ENCODE peak calls at places on chromosome 11, in nine cellular contexts. One of them, this sample, is unnamed.

GRCh38 chr11:132111781-132112380 is 741.5 kb downstream of the NTM start:
- DNase-seq in endothelial cell of umbilical vein: peak
- DNase-seq in A549: no peak
- DNase-seq in prostate gland: no peak
- DNase-seq in body of pancreas: no peak
- DNase-seq in adrenal gland: no peak
- DNase-seq in transverse colon: no peak
- DNase-seq in IMR-90: peak
- DNase-seq in NB4: no peak
- DNase-seq in this sample: no peak

GRCh38 chr11:30431127-30431814 is 108.4 kb downstream of the ARL14EP start:
- DNase-seq in endothelial cell of umbilical vein: no peak
- DNase-seq in A549: no peak
- DNase-seq in prostate gland: no peak
- DNase-seq in body of pancreas: no peak
- DNase-seq in adrenal gland: no peak
- DNase-seq in transverse colon: no peak
- DNase-seq in IMR-90: no peak
- DNase-seq in NB4: no peak
- DNase-seq in this sample: no peak

GRCh38 chr11:11230802-11231562 is 122.1 kb downstream of the CSNK2A3 start:
- DNase-seq in endothelial cell of umbilical vein: no peak
- DNase-seq in A549: peak
- DNase-seq in prostate gland: no peak
- DNase-seq in body of pancreas: no peak
- DNase-seq in adrenal gland: no peak
- DNase-seq in transverse colon: no peak
- DNase-seq in IMR-90: no peak
- DNase-seq in NB4: peak
- DNase-seq in this sample: peak

GRCh38 chr11:120626791-120627190 is 115.2 kb downstream of the GRIK4 start:
- DNase-seq in endothelial cell of umbilical vein: no peak
- DNase-seq in A549: no peak
- DNase-seq in prostate gland: no peak
- DNase-seq in body of pancreas: no peak
- DNase-seq in adrenal gland: no peak
- DNase-seq in transverse colon: no peak
- DNase-seq in IMR-90: no peak
- DNase-seq in NB4: no peak
- DNase-seq in this sample: no peak

GRCh38 chr11:69791266-69791665 is 16.1 kb upstream of the FGF4 start:
- DNase-seq in endothelial cell of umbilical vein: no peak
- DNase-seq in A549: no peak
- DNase-seq in prostate gland: no peak
- DNase-seq in body of pancreas: no peak
- DNase-seq in adrenal gland: peak
- DNase-seq in transverse colon: no peak
- DNase-seq in IMR-90: peak
- DNase-seq in NB4: no peak
- DNase-seq in this sample: no peak

GRCh38 chr11:65562788-65563187 is 4.6 kb upstream of the LTBP3 start:
- DNase-seq in endothelial cell of umbilical vein: no peak
- DNase-seq in A549: no peak
- DNase-seq in prostate gland: no peak
- DNase-seq in body of pancreas: no peak
- DNase-seq in adrenal gland: no peak
- DNase-seq in transverse colon: no peak
- DNase-seq in IMR-90: no peak
- DNase-seq in NB4: no peak
- DNase-seq in this sample: no peak

GRCh38 chr11:128210148-128210940 is 377.0 kb downstream of the ETS1 start:
- DNase-seq in endothelial cell of umbilical vein: peak
- DNase-seq in A549: peak
- DNase-seq in prostate gland: peak
- DNase-seq in body of pancreas: no peak
- DNase-seq in adrenal gland: peak
- DNase-seq in transverse colon: peak
- DNase-seq in IMR-90: peak
- DNase-seq in NB4: no peak
- DNase-seq in this sample: no peak

GRCh38 chr11:32056445-32056844 is 34.4 kb upstream of the RCN1 start:
- DNase-seq in endothelial cell of umbilical vein: no peak
- DNase-seq in A549: no peak
- DNase-seq in prostate gland: no peak
- DNase-seq in body of pancreas: no peak
- DNase-seq in adrenal gland: no peak
- DNase-seq in transverse colon: no peak
- DNase-seq in IMR-90: no peak
- DNase-seq in NB4: peak
- DNase-seq in this sample: no peak

DNA sequence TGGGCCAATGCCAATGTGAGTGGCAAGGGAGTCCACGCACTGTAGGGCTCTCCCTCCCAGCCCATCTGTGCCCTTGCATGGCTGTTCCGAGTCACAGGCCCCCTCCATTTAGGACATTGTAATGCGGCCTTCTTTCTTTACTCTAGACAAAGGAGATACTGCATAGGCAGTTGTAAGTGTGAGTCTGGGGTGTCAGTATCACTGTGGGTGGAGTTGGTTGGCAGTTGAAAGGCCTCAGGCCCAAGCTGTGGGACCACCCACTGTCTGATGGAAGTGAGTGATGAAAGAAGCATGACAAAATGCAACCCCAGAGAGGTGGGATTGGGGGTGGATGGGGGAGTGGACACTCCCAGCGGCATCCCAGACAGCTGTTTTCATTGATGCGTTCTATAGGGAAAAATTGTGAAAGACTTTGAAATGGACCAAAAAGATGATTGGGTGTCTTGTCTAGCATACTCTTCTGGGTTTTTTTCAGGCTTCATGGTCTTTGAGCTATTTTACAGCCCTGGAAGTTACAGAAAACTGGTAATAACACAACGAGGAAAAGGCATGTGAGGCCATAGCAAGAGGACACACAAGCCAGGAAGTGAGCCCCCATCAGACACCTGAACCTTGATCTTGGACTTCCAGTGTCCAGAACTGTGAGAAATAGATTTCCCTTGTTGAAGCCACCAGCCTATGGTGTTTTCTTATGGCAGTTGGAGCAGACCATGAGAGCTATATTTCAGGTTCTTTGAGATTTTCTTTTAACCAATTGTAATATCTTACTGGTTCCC is 114.6 kb downstream of the NECTIN1 start:
- DNase-seq in endothelial cell of umbilical vein: no peak
- DNase-seq in A549: no peak
- DNase-seq in prostate gland: no peak
- DNase-seq in body of pancreas: no peak
- DNase-seq in adrenal gland: no peak
- DNase-seq in transverse colon: no peak
- DNase-seq in IMR-90: no peak
- DNase-seq in NB4: no peak
- DNase-seq in this sample: no peak
- TF ChIP-seq POLR2A in endothelial cell of umbilical vein: no peak
- TF ChIP-seq POLR2A in A549: no peak
- TF ChIP-seq POLR2A in prostate gland: no peak
- TF ChIP-seq POLR2A in body of pancreas: no peak
- TF ChIP-seq POLR2A in adrenal gland: no peak
- TF ChIP-seq POLR2A in transverse colon: no peak
- TF ChIP-seq POLR2A in IMR-90: no peak
- TF ChIP-seq POLR2A in NB4: no peak
- TF ChIP-seq POLR2A in this sample: no peak

DNA sequence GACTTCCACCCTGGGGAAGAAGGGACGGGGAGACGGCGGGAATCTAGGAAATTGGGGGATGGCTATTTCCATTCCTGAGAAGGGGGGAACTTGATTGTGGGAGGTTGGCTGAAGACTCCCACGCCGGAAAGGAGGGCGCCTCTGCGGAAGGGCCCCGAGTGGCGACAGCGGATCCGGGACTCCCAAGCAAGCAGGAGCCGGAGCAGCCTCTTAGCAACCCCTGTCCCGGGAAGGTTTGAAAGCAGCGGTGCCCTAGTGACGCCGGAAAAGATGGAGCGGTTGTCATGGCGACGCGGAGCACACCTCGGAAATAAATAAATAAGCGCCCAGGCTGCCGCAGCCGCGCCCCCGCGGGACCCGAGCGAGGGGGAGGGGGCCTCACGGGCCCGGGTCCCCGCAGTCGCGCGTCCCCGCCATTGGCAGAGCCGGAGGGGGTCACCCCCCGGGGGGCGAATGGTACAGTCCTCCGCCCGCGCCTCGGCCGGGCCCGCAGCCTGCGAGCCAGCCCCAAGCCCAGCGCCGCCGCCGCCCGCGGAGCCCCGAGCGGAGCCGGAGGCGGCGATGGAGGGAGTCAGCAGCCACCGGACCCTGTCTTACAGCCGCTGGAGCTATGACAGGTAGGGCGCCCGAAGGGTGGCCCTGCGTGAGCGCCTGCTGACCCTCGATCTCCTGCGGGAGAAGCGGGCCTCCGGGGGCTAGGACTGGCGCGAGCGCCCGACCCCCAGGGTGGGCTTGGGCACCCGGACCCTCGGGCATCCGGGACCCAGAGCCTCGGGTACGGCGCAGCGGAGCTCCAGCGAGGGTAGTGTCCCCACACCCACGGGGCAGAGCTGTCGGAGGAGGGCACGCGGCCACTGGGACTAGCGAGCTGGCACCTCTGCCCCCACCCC is 31.9 kb downstream of the EIF3F start:
- DNase-seq in endothelial cell of umbilical vein: peak
- DNase-seq in A549: peak
- DNase-seq in prostate gland: peak
- DNase-seq in body of pancreas: peak
- DNase-seq in adrenal gland: peak
- DNase-seq in transverse colon: peak
- DNase-seq in IMR-90: peak
- DNase-seq in NB4: no peak
- DNase-seq in this sample: no peak
- TF ChIP-seq POLR2A in endothelial cell of umbilical vein: no peak
- TF ChIP-seq POLR2A in A549: no peak
- TF ChIP-seq POLR2A in prostate gland: no peak
- TF ChIP-seq POLR2A in body of pancreas: no peak
- TF ChIP-seq POLR2A in adrenal gland: no peak
- TF ChIP-seq POLR2A in transverse colon: no peak
- TF ChIP-seq POLR2A in IMR-90: no peak
- TF ChIP-seq POLR2A in NB4: no peak
- TF ChIP-seq POLR2A in this sample: no peak

DNA sequence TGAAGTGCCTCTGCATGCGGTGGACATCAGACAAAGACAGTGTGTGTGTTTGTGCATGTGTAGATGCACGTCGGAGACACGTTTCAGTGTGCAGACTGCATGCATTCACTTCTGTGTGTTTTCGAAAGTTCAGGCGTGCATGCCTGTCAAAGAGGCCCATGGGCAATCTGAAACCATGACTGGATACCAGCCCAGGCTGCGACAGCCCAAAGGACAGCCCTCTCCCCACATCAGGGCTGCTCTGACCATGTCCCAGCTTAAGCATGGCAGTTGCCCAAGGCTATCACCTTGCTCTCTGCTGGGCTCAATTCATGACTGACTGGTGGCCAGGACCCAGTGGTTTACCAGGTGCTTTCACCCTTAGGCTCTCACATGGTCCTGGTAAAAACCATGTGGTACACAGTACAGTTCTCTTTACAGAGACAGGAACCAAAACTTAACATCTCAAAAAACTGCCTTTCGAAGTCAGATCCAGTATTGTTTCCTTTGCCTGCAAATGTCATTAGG is 423.7 kb upstream of the CADM1 start:
- DNase-seq in endothelial cell of umbilical vein: no peak
- DNase-seq in A549: no peak
- DNase-seq in prostate gland: no peak
- DNase-seq in body of pancreas: no peak
- DNase-seq in adrenal gland: no peak
- DNase-seq in transverse colon: no peak
- DNase-seq in IMR-90: no peak
- DNase-seq in NB4: no peak
- DNase-seq in this sample: no peak
- TF ChIP-seq POLR2A in endothelial cell of umbilical vein: no peak
- TF ChIP-seq POLR2A in A549: no peak
- TF ChIP-seq POLR2A in prostate gland: no peak
- TF ChIP-seq POLR2A in body of pancreas: no peak
- TF ChIP-seq POLR2A in adrenal gland: no peak
- TF ChIP-seq POLR2A in transverse colon: no peak
- TF ChIP-seq POLR2A in IMR-90: no peak
- TF ChIP-seq POLR2A in NB4: no peak
- TF ChIP-seq POLR2A in this sample: no peak

GRCh38 chr11:2138075-2138435 is 1.1 kb downstream of the IGF2 start:
- DNase-seq in endothelial cell of umbilical vein: no peak
- DNase-seq in A549: no peak
- DNase-seq in prostate gland: no peak
- DNase-seq in body of pancreas: no peak
- DNase-seq in adrenal gland: no peak
- DNase-seq in transverse colon: no peak
- DNase-seq in IMR-90: no peak
- DNase-seq in NB4: no peak
- DNase-seq in this sample: no peak

GRCh38 chr11:2136209-2136951 is 2.8 kb downstream of the IGF2 start:
- DNase-seq in endothelial cell of umbilical vein: no peak
- DNase-seq in A549: no peak
- DNase-seq in prostate gland: no peak
- DNase-seq in body of pancreas: no peak
- DNase-seq in adrenal gland: no peak
- DNase-seq in transverse colon: no peak
- DNase-seq in IMR-90: no peak
- DNase-seq in NB4: no peak
- DNase-seq in this sample: no peak

GRCh38 chr11:2138436-2139117 is 612 bp downstream of the IGF2 start:
- DNase-seq in endothelial cell of umbilical vein: no peak
- DNase-seq in A549: no peak
- DNase-seq in prostate gland: no peak
- DNase-seq in body of pancreas: no peak
- DNase-seq in adrenal gland: peak
- DNase-seq in transverse colon: no peak
- DNase-seq in IMR-90: no peak
- DNase-seq in NB4: no peak
- DNase-seq in this sample: no peak

GRCh38 chr11:2136952-2137201 is 2.3 kb downstream of the IGF2 start:
- DNase-seq in endothelial cell of umbilical vein: no peak
- DNase-seq in A549: no peak
- DNase-seq in prostate gland: no peak
- DNase-seq in body of pancreas: no peak
- DNase-seq in adrenal gland: no peak
- DNase-seq in transverse colon: no peak
- DNase-seq in IMR-90: no peak
- DNase-seq in NB4: no peak
- DNase-seq in this sample: no peak

DNA sequence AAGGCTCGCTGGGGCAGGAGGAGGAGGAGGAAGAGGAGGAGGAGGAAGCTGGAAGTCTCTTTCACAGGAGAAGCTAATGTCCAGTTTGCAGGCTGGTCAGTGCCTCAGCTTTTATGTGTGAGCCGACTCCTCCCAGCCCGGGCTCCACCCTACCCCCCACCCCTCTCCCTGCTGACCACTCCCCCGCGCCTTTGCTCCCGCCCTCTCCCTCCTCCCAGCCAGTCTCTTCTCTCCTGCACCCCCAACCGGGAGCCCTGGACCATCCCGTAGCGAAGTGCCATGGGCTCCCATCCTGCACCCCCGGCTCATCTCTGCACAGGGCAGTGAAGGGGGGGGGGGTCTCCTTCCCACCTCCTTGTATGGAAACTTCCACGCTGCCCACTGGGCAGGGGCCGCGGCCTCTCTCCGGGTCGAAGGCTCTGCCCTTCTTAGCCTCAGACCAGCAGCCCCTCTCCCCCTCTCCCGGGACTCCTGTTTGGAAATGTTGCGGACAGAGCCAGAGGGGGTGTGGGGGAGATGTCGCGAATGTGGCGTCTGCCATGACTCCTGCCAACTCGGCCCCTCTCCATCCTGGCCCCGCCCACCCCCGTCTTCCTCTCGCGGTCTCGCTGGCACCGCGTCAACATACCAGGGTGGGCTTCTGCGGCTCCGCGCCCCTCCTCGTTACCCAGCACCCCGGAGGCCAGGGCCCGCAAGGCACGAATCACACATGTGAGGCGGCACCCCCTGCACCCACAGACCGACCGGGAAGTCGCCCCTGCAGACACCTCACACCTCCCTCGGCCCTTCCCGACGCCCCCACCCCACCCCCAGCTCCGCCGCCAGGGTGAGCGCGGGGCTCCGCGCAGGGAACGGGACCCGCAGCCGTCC is 1.8 kb downstream of the IGF2 start:
- DNase-seq in endothelial cell of umbilical vein: peak
- DNase-seq in A549: peak
- DNase-seq in prostate gland: peak
- DNase-seq in body of pancreas: no peak
- DNase-seq in adrenal gland: peak
- DNase-seq in transverse colon: peak
- DNase-seq in IMR-90: peak
- DNase-seq in NB4: no peak
- DNase-seq in this sample: no peak
- TF ChIP-seq POLR2A in endothelial cell of umbilical vein: no peak
- TF ChIP-seq POLR2A in A549: no peak
- TF ChIP-seq POLR2A in prostate gland: no peak
- TF ChIP-seq POLR2A in body of pancreas: no peak
- TF ChIP-seq POLR2A in adrenal gland: no peak
- TF ChIP-seq POLR2A in transverse colon: no peak
- TF ChIP-seq POLR2A in IMR-90: no peak
- TF ChIP-seq POLR2A in NB4: no peak
- TF ChIP-seq POLR2A in this sample: no peak